ENCODE peak calls at places on chromosomes 16 and 17, in eight cellular contexts. N is stimulated activated CD8-positive, alpha-beta memory T cell treated with anti-CD3 and anti-CD28 coated beads, Interleukin-4, amount 100 ng/mL, for 1 hour; L is amygdala; I is spleen; Z is NCI-H2227 treated with DMSO at 0.1 percent for 48 hours; M is caudate nucleus; F is effector CD4-positive, alpha-beta T cell; B is left lung. O is an unnamed sample.
A peak's percentile ranks its signal among the peaks of the same experiment; 100 is the strongest.

GRCh38 chr16:85176541-85177447 is 64.5 kb upstream of the CIBAR2 start:
- DNase-seq in N (no peak), L (no peak), I (no peak), Z (no peak), M (no peak), F (no peak), B (no peak), O (no peak)

GRCh38 chr17:8212312-8213180 is 2.2 kb upstream of the AURKB start:
- DNase-seq in N (no peak), L (no peak), I (no peak), Z (no peak), M (no peak), F (no peak), B (no peak), O (no peak)

GRCh38 chr16:12162151-12162559 is 185.6 kb downstream of the SNX29 start:
- DNase-seq in N (no peak), L (no peak), I (peak; percentile 30), Z (no peak), M (no peak), F (no peak), B (no peak), O (no peak)

GRCh38 chr16:89246903-89247733 is 29.6 kb downstream of the ZNF778 start:
- DNase-seq in N (peak; percentile 99), L (peak; percentile 89), I (peak; percentile 97), Z (peak; percentile 55), M (peak; percentile 89), F (peak; percentile 96), B (peak; percentile 92), O (peak; percentile 78)

GRCh38 chr17:65495255-65496060 is 66.0 kb downstream of the AXIN2 start:
- DNase-seq in N (no peak), L (no peak), I (no peak), Z (peak; percentile 21), M (no peak), F (no peak), B (peak; percentile 35), O (no peak)

GRCh38 chr17:81809556-81809998 is 5.6 kb downstream of the GCGR start:
- DNase-seq in N (no peak), L (no peak), I (no peak), Z (no peak), M (no peak), F (no peak), B (no peak), O (no peak)

GRCh38 chr16:84925092-84925772 is 86.1 kb downstream of the ZDHHC7 start:
- DNase-seq in N (peak; percentile 36), L (peak; percentile 45), I (peak; percentile 90), Z (no peak), M (peak; percentile 14), F (peak; percentile 67), B (no peak), O (no peak)

GRCh38 chr17:49821916-49822315 is 26.0 kb downstream of the TAC4 start:
- DNase-seq in N (no peak), L (no peak), I (no peak), Z (no peak), M (no peak), F (no peak), B (no peak), O (no peak)

GRCh38 chr16:14307623-14308356 is 236.7 kb downstream of the MRTFB start:
- DNase-seq in N (no peak), L (peak; percentile 26), I (peak; percentile 63), Z (no peak), M (peak; percentile 33), F (no peak), B (no peak), O (no peak)

GRCh38 chr16:78461496-78461938 is 362.1 kb downstream of the WWOX start:
- DNase-seq in N (no peak), L (no peak), I (no peak), Z (no peak), M (no peak), F (no peak), B (no peak), O (no peak)

GRCh38 chr16:22948058-22948602 is 134.2 kb downstream of the HS3ST2 start:
- DNase-seq in N (no peak), L (peak; percentile 25), I (no peak), Z (no peak), M (no peak), F (no peak), B (no peak), O (no peak)

GRCh38 chr16:87560428-87561199 is 41.7 kb upstream of the JPH3 start:
- DNase-seq in N (no peak), L (no peak), I (no peak), Z (no peak), M (no peak), F (no peak), B (peak; percentile 49), O (no peak)

GRCh38 chr16:55035037-55035436 is 104.4 kb downstream of the IRX5 start:
- DNase-seq in N (no peak), L (no peak), I (peak; percentile 30), Z (peak; percentile 4), M (no peak), F (no peak), B (no peak), O (no peak)